ENCODE peak calls at places on chromosomes 7 and 10, in five cellular contexts. U, G, I, S and X are unnamed samples.
A peak's percentile ranks its signal among the peaks of the same experiment; 100 is the strongest.

GRCh38 chr10:131533846-131534526 is 222.5 kb upstream of the TCERG1L start:
- DNase-seq in U (no peak), G (no peak), I (no peak), S (no peak), X (no peak)

GRCh38 chr7:85023066-85023687 is 163.7 kb downstream of the SEMA3D start:
- DNase-seq in U (peak; percentile 57), G (peak; percentile 49), I (no peak), S (peak; percentile 10), X (peak; percentile 34)

GRCh38 chr7:111561909-111562732 is at the start of gene IMMP2L:
- DNase-seq in U (peak; percentile 91), G (peak; percentile 71), I (peak; percentile 96), S (peak; percentile 94), X (peak; percentile 84)

GRCh38 chr10:58651040-58651439 is 138.4 kb downstream of the BICC1 start:
- DNase-seq in U (no peak), G (peak; percentile 91), I (no peak), S (no peak), X (peak; percentile 98)

GRCh38 chr7:93690021-93690420 is 115.5 kb upstream of the CALCR start:
- DNase-seq in U (no peak), G (no peak), I (no peak), S (no peak), X (no peak)

GRCh38 chr10:32379314-32379949 is 32.5 kb upstream of the EPC1 start:
- DNase-seq in U (peak; percentile 73), G (peak; percentile 62), I (no peak), S (no peak), X (peak; percentile 68)

GRCh38 chr7:87966271-87966670 is 32.2 kb downstream of the ADAM22 start:
- DNase-seq in U (no peak), G (no peak), I (no peak), S (no peak), X (no peak)

GRCh38 chr10:34228066-34228465 is 587.0 kb downstream of the PARD3 start:
- DNase-seq in U (no peak), G (no peak), I (no peak), S (no peak), X (no peak)

GRCh38 chr10:3401491-3401938 is 228.9 kb upstream of the PITRM1 start:
- DNase-seq in U (no peak), G (peak; percentile 45), I (no peak), S (no peak), X (peak; percentile 90)

GRCh38 chr7:24965831-24966708 is 13.9 kb downstream of the OSBPL3 start:
- DNase-seq in U (peak; percentile 60), G (no peak), I (no peak), S (peak; percentile 51), X (peak; percentile 63)

GRCh38 chr7:51640851-51641250 is 324.2 kb upstream of the COBL start:
- DNase-seq in U (no peak), G (no peak), I (no peak), S (no peak), X (no peak)

GRCh38 chr7:120794100-120794729 is 63.7 kb downstream of the TSPAN12 start:
- DNase-seq in U (no peak), G (peak; percentile 1), I (no peak), S (no peak), X (no peak)

GRCh38 chr7:112420236-112420945 is 29.9 kb upstream of the IFRD1 start:
- DNase-seq in U (no peak), G (peak; percentile 75), I (no peak), S (no peak), X (peak; percentile 17)

GRCh38 chr7:90824386-90825307 is 228.5 kb downstream of the CDK14 start:
- DNase-seq in U (peak; percentile 7), G (peak; percentile 88), I (no peak), S (no peak), X (peak; percentile 27)

GRCh38 chr10:547591-548081 is 141.8 kb downstream of the DIP2C start:
- DNase-seq in U (no peak), G (no peak), I (no peak), S (no peak), X (no peak)

GRCh38 chr10:117612113-117612512 is 69.6 kb downstream of the EMX2 start:
- DNase-seq in U (no peak), G (no peak), I (no peak), S (no peak), X (no peak)

GRCh38 chr10:113108180-113108835 is 158.3 kb downstream of the TCF7L2 start:
- DNase-seq in U (peak; percentile 46), G (no peak), I (peak; percentile 85), S (peak; percentile 61), X (no peak)

GRCh38 chr7:25260862-25261454 is 32.7 kb upstream of the NPVF start:
- DNase-seq in U (peak; percentile 90), G (peak; percentile 64), I (no peak), S (peak; percentile 4), X (peak; percentile 78)

GRCh38 chr7:99123571-99124033 is 20.3 kb downstream of the SMURF1 start:
- DNase-seq in U (peak; percentile 73), G (peak; percentile 60), I (no peak), S (no peak), X (no peak)

GRCh38 chr7:64884913-64885370 is 18.1 kb upstream of the ZNF273 start:
- DNase-seq in U (no peak), G (no peak), I (no peak), S (no peak), X (no peak)

GRCh38 chr7:30135551-30136271 is 925 bp downstream of the MTURN start:
- DNase-seq in U (peak; percentile 55), G (peak; percentile 74), I (peak; percentile 91), S (peak; percentile 49), X (peak; percentile 67)

GRCh38 chr7:46814516-46815250 is 767.2 kb downstream of the TNS3 start:
- DNase-seq in U (no peak), G (peak; percentile 64), I (no peak), S (no peak), X (peak; percentile 62)

GRCh38 chr7:24143547-24143946 is 140.4 kb upstream of the NPY start:
- DNase-seq in U (no peak), G (no peak), I (no peak), S (no peak), X (peak; percentile 33)

GRCh38 chr10:29736325-29737208 is 101.8 kb upstream of the SVIL start:
- DNase-seq in U (no peak), G (no peak), I (peak; percentile 91), S (peak; percentile 18), X (peak; percentile 60)

GRCh38 chr7:30842542-30843451 is 68.9 kb upstream of the AQP1 start:
- DNase-seq in U (no peak), G (peak; percentile 74), I (no peak), S (no peak), X (peak; percentile 37)

GRCh38 chr10:116960066-116960465 is 44.9 kb downstream of the SHTN1 start:
- DNase-seq in U (no peak), G (peak; percentile 4), I (no peak), S (no peak), X (peak; percentile 18)

GRCh38 chr7:159112136-159113011 is 32.3 kb downstream of the VIPR2 start:
- DNase-seq in U (no peak), G (no peak), I (peak; percentile 70), S (no peak), X (no peak)

GRCh38 chr10:102835007-102835482 is 2.2 kb downstream of the CYP17A1 start:
- DNase-seq in U (peak; percentile 84), G (peak; percentile 66), I (no peak), S (peak; percentile 80), X (peak; percentile 60)

GRCh38 chr10:132631348-132631735 is 93.8 kb downstream of the INPP5A start:
- DNase-seq in U (no peak), G (peak; percentile 59), I (peak; percentile 53), S (no peak), X (no peak)